ENCODE peak calls at places on chromosomes 7 and 10, in five cellular contexts. One of them, this sample, is unnamed.

GRCh38 chr7:134448359-134449229 is 10.3 kb downstream of the AKR1B1 start:
- DNase-seq in mammary epithelial cell: peak; percentile 90
- DNase-seq in esophagus squamous epithelium: no peak
- DNase-seq in osteoblast: peak; percentile 96
- DNase-seq in tibial nerve: no peak
- DNase-seq in this sample: peak; percentile 74

GRCh38 chr7:3832199-3832598 is 531.1 kb downstream of the SDK1 start:
- DNase-seq in osteoblast: no peak
- DNase-seq in esophagus squamous epithelium: no peak
- DNase-seq in mammary epithelial cell: no peak
- DNase-seq in tibial nerve: no peak
- DNase-seq in this sample: no peak

GRCh38 chr7:4951903-4952636 is 6.9 kb downstream of the MMD2 start:
- DNase-seq in mammary epithelial cell: peak; percentile 16
- DNase-seq in tibial nerve: no peak
- DNase-seq in osteoblast: peak; percentile 94
- DNase-seq in esophagus squamous epithelium: no peak
- DNase-seq in this sample: peak; percentile 37

GRCh38 chr7:117807688-117808087 is 65.6 kb downstream of the CTTNBP2 start:
- DNase-seq in tibial nerve: no peak
- DNase-seq in esophagus squamous epithelium: no peak
- DNase-seq in mammary epithelial cell: no peak
- DNase-seq in osteoblast: peak; percentile 22
- DNase-seq in this sample: no peak

GRCh38 chr7:20217193-20217948 is at the start of gene MACC1:
- DNase-seq in esophagus squamous epithelium: peak; percentile 30
- DNase-seq in tibial nerve: no peak
- DNase-seq in osteoblast: no peak
- DNase-seq in mammary epithelial cell: peak; percentile 94
- DNase-seq in this sample: no peak

GRCh38 chr7:84455788-84456187 is 261.2 kb upstream of the SEMA3A start:
- DNase-seq in esophagus squamous epithelium: no peak
- DNase-seq in tibial nerve: no peak
- DNase-seq in osteoblast: no peak
- DNase-seq in mammary epithelial cell: peak; percentile 1
- DNase-seq in this sample: no peak

GRCh38 chr7:102063736-102064135 is 222.9 kb upstream of the SH2B2 start:
- DNase-seq in osteoblast: peak; percentile 64
- DNase-seq in esophagus squamous epithelium: no peak
- DNase-seq in mammary epithelial cell: peak; percentile 86
- DNase-seq in tibial nerve: no peak
- DNase-seq in this sample: peak; percentile 23

GRCh38 chr7:158097511-158098124 is 490.0 kb downstream of the PTPRN2 start:
- DNase-seq in esophagus squamous epithelium: no peak
- DNase-seq in osteoblast: no peak
- DNase-seq in tibial nerve: no peak
- DNase-seq in mammary epithelial cell: no peak
- DNase-seq in this sample: no peak

GRCh38 chr7:156088115-156088514 is 275.9 kb upstream of the SHH start:
- DNase-seq in mammary epithelial cell: no peak
- DNase-seq in esophagus squamous epithelium: no peak
- DNase-seq in tibial nerve: no peak
- DNase-seq in osteoblast: no peak
- DNase-seq in this sample: no peak

GRCh38 chr10:51367120-51367519 is 292.8 kb downstream of the PRKG1 start:
- DNase-seq in mammary epithelial cell: no peak
- DNase-seq in osteoblast: no peak
- DNase-seq in esophagus squamous epithelium: no peak
- DNase-seq in tibial nerve: no peak
- DNase-seq in this sample: no peak

GRCh38 chr10:58266003-58266825 is 1.5 kb downstream of the IPMK start:
- DNase-seq in esophagus squamous epithelium: no peak
- DNase-seq in mammary epithelial cell: peak; percentile 65
- DNase-seq in osteoblast: peak; percentile 82
- DNase-seq in tibial nerve: no peak
- DNase-seq in this sample: peak; percentile 57

GRCh38 chr10:50990568-50991495 is 83.5 kb upstream of the PRKG1 start:
- DNase-seq in tibial nerve: no peak
- DNase-seq in esophagus squamous epithelium: no peak
- DNase-seq in osteoblast: peak; percentile 94
- DNase-seq in mammary epithelial cell: no peak
- DNase-seq in this sample: peak; percentile 92

GRCh38 chr10:107718868-107719267 is 554.4 kb upstream of the SORCS1 start:
- DNase-seq in esophagus squamous epithelium: no peak
- DNase-seq in mammary epithelial cell: peak; percentile 45
- DNase-seq in osteoblast: no peak
- DNase-seq in tibial nerve: no peak
- DNase-seq in this sample: no peak

GRCh38 chr7:144516729-144517128 is 113.2 kb upstream of the NOBOX start:
- DNase-seq in osteoblast: no peak
- DNase-seq in esophagus squamous epithelium: no peak
- DNase-seq in tibial nerve: no peak
- DNase-seq in mammary epithelial cell: no peak
- DNase-seq in this sample: no peak

GRCh38 chr10:119342017-119342734 is 134.8 kb downstream of the GRK5 start:
- DNase-seq in tibial nerve: peak; percentile 52
- DNase-seq in esophagus squamous epithelium: no peak
- DNase-seq in osteoblast: peak; percentile 79
- DNase-seq in mammary epithelial cell: no peak
- DNase-seq in this sample: no peak

GRCh38 chr7:44964384-44964830 is 14.4 kb downstream of the MYO1G start:
- DNase-seq in esophagus squamous epithelium: no peak
- DNase-seq in tibial nerve: no peak
- DNase-seq in mammary epithelial cell: no peak
- DNase-seq in osteoblast: peak; percentile 92
- DNase-seq in this sample: no peak
- TF ChIP-seq CTCF in esophagus squamous epithelium: no peak
- TF ChIP-seq CTCF in tibial nerve: no peak
- TF ChIP-seq CTCF in mammary epithelial cell: peak; percentile 29
- TF ChIP-seq CTCF in osteoblast: peak; percentile 41
- TF ChIP-seq CTCF in this sample: peak; percentile 66

GRCh38 chr10:43645866-43646265 is 2.8 kb downstream of the ZNF32 start:
- DNase-seq in esophagus squamous epithelium: no peak
- DNase-seq in osteoblast: no peak
- DNase-seq in tibial nerve: no peak
- DNase-seq in mammary epithelial cell: no peak
- DNase-seq in this sample: no peak

GRCh38 chr10:43649149-43649523 is 455 bp upstream of the ZNF32 start:
- DNase-seq in tibial nerve: no peak
- DNase-seq in esophagus squamous epithelium: no peak
- DNase-seq in mammary epithelial cell: no peak
- DNase-seq in osteoblast: no peak
- DNase-seq in this sample: no peak

GRCh38 chr10:43648392-43649148 is at the start of gene ZNF32:
- DNase-seq in esophagus squamous epithelium: peak; percentile 31
- DNase-seq in tibial nerve: peak; percentile 69
- DNase-seq in mammary epithelial cell: peak; percentile 73
- DNase-seq in osteoblast: peak; percentile 99
- DNase-seq in this sample: peak; percentile 67

GRCh38 chr10:43647576-43647975 is 1.1 kb downstream of the ZNF32 start:
- DNase-seq in tibial nerve: no peak
- DNase-seq in osteoblast: no peak
- DNase-seq in mammary epithelial cell: no peak
- DNase-seq in esophagus squamous epithelium: no peak
- DNase-seq in this sample: no peak

DNA sequence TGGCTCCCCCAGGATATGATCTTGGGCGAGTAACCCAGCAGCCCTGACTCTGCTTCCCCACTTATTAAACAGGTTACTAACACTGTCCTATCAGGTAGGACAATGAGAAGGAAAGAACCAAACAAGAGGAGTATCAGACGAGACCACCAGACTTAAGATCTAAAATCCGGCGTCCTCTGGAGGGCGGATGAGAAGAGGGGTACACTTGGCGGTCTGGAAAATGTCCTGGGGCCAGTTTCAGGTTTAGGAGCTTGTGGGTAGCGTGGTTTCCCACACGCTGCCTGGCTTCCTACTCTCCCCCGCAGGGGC is 644 bp downstream of the ZNF32 start:
- DNase-seq in esophagus squamous epithelium: no peak
- DNase-seq in osteoblast: no peak
- DNase-seq in mammary epithelial cell: no peak
- DNase-seq in tibial nerve: no peak
- DNase-seq in this sample: no peak
- H3K4me3 ChIP-seq in esophagus squamous epithelium: peak overlapping the region; percentile 78
- H3K4me3 ChIP-seq in osteoblast: peak overlapping the region; percentile 85
- H3K4me3 ChIP-seq in mammary epithelial cell: peak overlapping the region; percentile 65
- H3K4me3 ChIP-seq in tibial nerve: peak overlapping the region; percentile 89
- H3K4me3 ChIP-seq in this sample: peak overlapping the region; percentile 72

DNA sequence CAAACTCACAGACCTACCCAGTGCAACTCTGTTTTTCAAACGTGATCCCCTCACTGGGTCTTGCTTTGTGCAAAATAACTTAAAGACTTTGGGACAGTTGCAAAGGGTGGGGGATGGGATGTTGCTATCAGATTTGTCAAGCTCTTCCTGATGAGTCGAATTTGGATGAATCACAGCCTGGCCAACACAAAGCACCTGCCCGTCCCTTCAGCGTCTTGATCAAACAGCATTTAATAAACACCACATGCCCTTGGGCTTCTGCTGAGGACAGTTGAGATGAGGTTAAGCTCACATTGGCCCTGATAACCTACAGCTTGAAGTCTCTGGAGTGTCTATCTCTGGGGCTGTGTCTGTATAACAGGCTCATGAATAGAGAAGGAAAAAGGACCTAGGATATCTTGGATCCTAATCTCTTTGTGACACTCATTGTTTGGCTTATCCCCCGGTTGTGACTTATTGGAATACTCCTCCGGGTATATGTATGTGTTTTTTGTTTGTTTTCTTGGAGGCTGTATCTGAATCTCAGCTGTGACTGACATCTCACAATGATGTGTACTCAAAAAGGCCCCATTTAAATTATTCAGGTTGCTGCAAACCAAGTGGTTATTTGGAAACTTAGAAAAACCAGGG is 132.6 kb upstream of the NAMPT start:
- DNase-seq in mammary epithelial cell: peak; percentile 51
- DNase-seq in osteoblast: no peak
- DNase-seq in tibial nerve: no peak
- DNase-seq in esophagus squamous epithelium: no peak
- DNase-seq in this sample: no peak
- H3K27ac ChIP-seq in mammary epithelial cell: peak overlapping the region; percentile 56
- H3K27ac ChIP-seq in osteoblast: no peak overlapping the region
- H3K27ac ChIP-seq in tibial nerve: peak overlapping the region; percentile 75
- H3K27ac ChIP-seq in esophagus squamous epithelium: peak overlapping the region; percentile 78
- H3K27ac ChIP-seq in this sample: no peak overlapping the region

GRCh38 chr10:128419466-128420019 is 293.3 kb upstream of the MKI67 start:
- DNase-seq in tibial nerve: no peak
- DNase-seq in osteoblast: no peak
- DNase-seq in esophagus squamous epithelium: no peak
- DNase-seq in mammary epithelial cell: no peak
- DNase-seq in this sample: no peak
- TF ChIP-seq CTCF in tibial nerve: no peak
- TF ChIP-seq CTCF in osteoblast: no peak
- TF ChIP-seq CTCF in esophagus squamous epithelium: no peak
- TF ChIP-seq CTCF in mammary epithelial cell: no peak
- TF ChIP-seq CTCF in this sample: no peak

GRCh38 chr7:147510913-147511312 is 1079.7 kb upstream of the C7orf33 start:
- DNase-seq in esophagus squamous epithelium: no peak
- DNase-seq in mammary epithelial cell: peak; percentile 68
- DNase-seq in osteoblast: no peak
- DNase-seq in tibial nerve: no peak
- DNase-seq in this sample: peak; percentile 67

GRCh38 chr7:147509859-147510542 is 1080.6 kb upstream of the C7orf33 start:
- DNase-seq in mammary epithelial cell: no peak
- DNase-seq in osteoblast: peak; percentile 38
- DNase-seq in tibial nerve: no peak
- DNase-seq in esophagus squamous epithelium: no peak
- DNase-seq in this sample: peak; percentile 13

GRCh38 chr7:147513451-147513850 is 1077.1 kb upstream of the C7orf33 start:
- DNase-seq in osteoblast: no peak
- DNase-seq in mammary epithelial cell: no peak
- DNase-seq in tibial nerve: no peak
- DNase-seq in esophagus squamous epithelium: no peak
- DNase-seq in this sample: no peak

GRCh38 chr7:147509052-147509480 is 1081.5 kb upstream of the C7orf33 start:
- DNase-seq in tibial nerve: no peak
- DNase-seq in esophagus squamous epithelium: no peak
- DNase-seq in mammary epithelial cell: peak; percentile 17
- DNase-seq in osteoblast: peak; percentile 76
- DNase-seq in this sample: peak; percentile 7
- H3K4me3 ChIP-seq in tibial nerve: no peak overlapping the region
- H3K4me3 ChIP-seq in esophagus squamous epithelium: no peak overlapping the region
- H3K4me3 ChIP-seq in mammary epithelial cell: no peak overlapping the region
- H3K4me3 ChIP-seq in osteoblast: peak overlapping the region; percentile 11
- H3K4me3 ChIP-seq in this sample: no peak overlapping the region

GRCh38 chr10:125087191-125087896 is 73.0 kb downstream of the CTBP2 start:
- DNase-seq in mammary epithelial cell: peak; percentile 91
- DNase-seq in osteoblast: no peak
- DNase-seq in esophagus squamous epithelium: no peak
- DNase-seq in tibial nerve: no peak
- DNase-seq in this sample: no peak
- H3K27ac ChIP-seq in mammary epithelial cell: peak overlapping the region; percentile 74
- H3K27ac ChIP-seq in osteoblast: peak overlapping the region; percentile 11
- H3K27ac ChIP-seq in esophagus squamous epithelium: peak overlapping the region; percentile 6
- H3K27ac ChIP-seq in tibial nerve: no peak overlapping the region
- H3K27ac ChIP-seq in this sample: no peak overlapping the region

This sample was measured in brain microvascular endothelial cell.